ENCODE peak calls at places on chromosome 16, in four cellular contexts. T, I, R and V are unnamed samples.
A peak's percentile ranks its signal among the peaks of the same experiment; 100 is the strongest.

GRCh38 chr16:88539652-88540345 is 30.4 kb upstream of the ZC3H18 start:
- DNase-seq in T (no peak), I (no peak), R (no peak), V (no peak)

GRCh38 chr16:22266546-22266945 is 30.7 kb upstream of the POLR3E start:
- DNase-seq in T (no peak), I (no peak), R (no peak), V (no peak)

GRCh38 chr16:17299790-17300189 is 171.0 kb downstream of the XYLT1 start:
- DNase-seq in T (no peak), I (no peak), R (no peak), V (no peak)

GRCh38 chr16:88977028-88977844 is at the start of gene CBFA2T3:
- DNase-seq in T (no peak), I (no peak), R (peak; percentile 64), V (peak; percentile 70)

GRCh38 chr16:85991425-85991824 is 92.5 kb downstream of the IRF8 start:
- DNase-seq in T (no peak), I (no peak), R (no peak), V (peak; percentile 73)

GRCh38 chr16:75073551-75074414 is 42.8 kb downstream of the LDHD start:
- DNase-seq in T (no peak), I (no peak), R (no peak), V (no peak)

GRCh38 chr16:84292032-84292431 is 2.6 kb upstream of the WFDC1 start:
- DNase-seq in T (no peak), I (no peak), R (no peak), V (no peak)

GRCh38 chr16:21301168-21301894 is 23.2 kb upstream of the CRYM start:
- DNase-seq in T (peak; percentile 86), I (peak; percentile 8), R (peak; percentile 73), V (peak; percentile 97)

GRCh38 chr16:17836868-17837602 is 366.3 kb upstream of the XYLT1 start:
- DNase-seq in T (no peak), I (no peak), R (no peak), V (peak; percentile 23)

GRCh38 chr16:19179890-19180490 is 11.9 kb downstream of the SYT17 start:
- DNase-seq in T (no peak), I (no peak), R (no peak), V (peak; percentile 95)

GRCh38 chr16:12771341-12771798 is 32.3 kb downstream of the CPPED1 start:
- DNase-seq in T (no peak), I (no peak), R (no peak), V (no peak)

GRCh38 chr16:8958344-8958808 is 5.3 kb downstream of the USP7 start:
- DNase-seq in T (no peak), I (no peak), R (no peak), V (no peak)

GRCh38 chr16:30660424-30661251 is 2.4 kb downstream of the FBRS start:
- DNase-seq in T (no peak), I (peak; percentile 77), R (no peak), V (no peak)

GRCh38 chr16:79776243-79776884 is 175.8 kb upstream of the MAF start:
- DNase-seq in T (no peak), I (no peak), R (peak; percentile 83), V (peak; percentile 68)

GRCh38 chr16:21638573-21638975 is 13.8 kb downstream of the IGSF6 start:
- DNase-seq in T (no peak), I (no peak), R (no peak), V (no peak)

GRCh38 chr16:88468289-88469129 is 15.4 kb downstream of the ZFPM1 start:
- DNase-seq in T (no peak), I (no peak), R (no peak), V (no peak)

GRCh38 chr16:88376835-88377726 is 5.7 kb upstream of the ZNF469 start:
- DNase-seq in T (no peak), I (no peak), R (no peak), V (no peak)

GRCh38 chr16:31833047-31833446 is 40.6 kb upstream of the ZNF267 start:
- DNase-seq in T (no peak), I (no peak), R (no peak), V (no peak)

GRCh38 chr16:77290451-77291110 is 91.4 kb downstream of the SYCE1L start:
- DNase-seq in T (no peak), I (no peak), R (no peak), V (no peak)

GRCh38 chr16:69921125-69921524 is 30.0 kb upstream of the CLEC18A start:
- DNase-seq in T (no peak), I (no peak), R (no peak), V (no peak)

GRCh38 chr16:83513006-83513755 is 294.6 kb upstream of the HSBP1 start:
- DNase-seq in T (no peak), I (no peak), R (no peak), V (no peak)

GRCh38 chr16:80526418-80527061 is 14.3 kb upstream of the DYNLRB2 start:
- DNase-seq in T (no peak), I (peak; percentile 9), R (peak; percentile 37), V (no peak)

GRCh38 chr16:23640669-23640958 is 496 bp downstream of the PALB2 start:
- DNase-seq in T (no peak), I (no peak), R (no peak), V (no peak)

GRCh38 chr16:25110392-25110947 is 1.1 kb upstream of the LCMT1 start:
- DNase-seq in T (no peak), I (no peak), R (no peak), V (no peak)

GRCh38 chr16:3173892-3174617 is 13.9 kb upstream of the OR1F1 start:
- DNase-seq in T (no peak), I (no peak), R (no peak), V (no peak)

GRCh38 chr16:3174618-3175148 is 13.3 kb upstream of the OR1F1 start:
- DNase-seq in T (no peak), I (no peak), R (no peak), V (no peak)

GRCh38 chr16:3171855-3172593 is 16.0 kb upstream of the OR1F1 start:
- DNase-seq in T (no peak), I (no peak), R (no peak), V (no peak)

GRCh38 chr16:3171181-3171854 is 16.7 kb upstream of the OR1F1 start:
- DNase-seq in T (no peak), I (peak; percentile 55), R (no peak), V (no peak)

GRCh38 chr16:3175157-3176153 is 12.5 kb upstream of the OR1F1 start:
- DNase-seq in T (no peak), I (no peak), R (no peak), V (no peak)
- H3K4me3 ChIP-seq in T (no peak overlapping the region), I (no peak overlapping the region), R (no peak overlapping the region), V (no peak overlapping the region)

GRCh38 chr16:27234171-27234570 is 30.8 kb downstream of the KDM8 start:
- DNase-seq in T (no peak), I (no peak), R (no peak), V (no peak)

GRCh38 chr16:27235938-27236245 is 32.6 kb downstream of the KDM8 start:
- DNase-seq in T (no peak), I (no peak), R (no peak), V (no peak)

GRCh38 chr16:27233731-27234130 is 30.4 kb downstream of the KDM8 start:
- DNase-seq in T (no peak), I (no peak), R (no peak), V (no peak)

GRCh38 chr16:27235055-27235937 is 32.0 kb downstream of the KDM8 start:
- DNase-seq in T (peak; percentile 94), I (peak; percentile 97), R (peak; percentile 93), V (peak; percentile 92)

GRCh38 chr16:27234603-27235002 is 31.3 kb downstream of the KDM8 start:
- DNase-seq in T (no peak), I (no peak), R (no peak), V (no peak)
- H3K4me3 ChIP-seq in T (no peak overlapping the region), I (no peak overlapping the region), R (no peak overlapping the region), V (no peak overlapping the region)

GRCh38 chr16:15404792-15405191 is 9.2 kb downstream of the MPV17L start:
- DNase-seq in T (no peak), I (no peak), R (peak; percentile 35), V (peak; percentile 82)
- H3K4me3 ChIP-seq in T (no peak overlapping the region), I (no peak overlapping the region), R (no peak overlapping the region), V (no peak overlapping the region)

GRCh38 chr16:53132406-53132805 is 77.6 kb downstream of the CHD9 start:
- DNase-seq in T (no peak), I (no peak), R (no peak), V (no peak)
- H3K4me3 ChIP-seq in T (peak overlapping the region; percentile 91), I (no peak overlapping the region), R (no peak overlapping the region), V (no peak overlapping the region)

GRCh38 chr16:58684001-58684353 is 593 bp downstream of the SLC38A7 start:
- DNase-seq in T (no peak), I (no peak), R (no peak), V (no peak)

GRCh38 chr16:58684354-58685083 is at the start of gene SLC38A7:
- DNase-seq in T (peak; percentile 91), I (peak; percentile 41), R (peak; percentile 86), V (peak; percentile 97)

GRCh38 chr16:58679763-58680162 is 4.8 kb downstream of the SLC38A7 start:
- DNase-seq in T (no peak), I (no peak), R (no peak), V (no peak)

DNA sequence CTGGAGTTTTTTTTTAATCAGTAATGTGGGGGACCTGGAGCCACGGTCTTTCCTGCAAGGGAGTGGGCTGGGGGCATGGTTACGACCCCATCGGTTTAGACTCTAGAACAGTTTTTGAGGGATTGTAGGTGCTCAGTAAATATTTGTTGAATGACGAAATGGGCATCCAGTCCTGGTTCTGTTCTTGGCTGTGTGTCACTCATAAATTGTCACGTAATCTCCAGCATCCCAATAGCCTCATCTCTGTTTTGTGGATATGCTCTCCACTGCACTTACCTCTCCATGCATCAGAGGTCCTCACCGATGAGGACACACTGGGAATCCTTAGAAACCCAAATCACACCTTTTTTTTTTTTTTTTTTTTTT is 497 bp upstream of the SLC38A7 start:
- DNase-seq in T (no peak), I (no peak), R (no peak), V (no peak)
- H3K4me3 ChIP-seq in T (peak overlapping the region; percentile 75), I (peak overlapping the region; percentile 90), R (peak overlapping the region; percentile 69), V (no peak overlapping the region)

GRCh38 chr16:66843191-66843590 is 1.0 kb upstream of the CA7 start:
- DNase-seq in T (no peak), I (no peak), R (no peak), V (no peak)

GRCh38 chr16:66845080-66845410 is 831 bp downstream of the CA7 start:
- DNase-seq in T (peak; percentile 49), I (no peak), R (no peak), V (peak; percentile 50)

GRCh38 chr16:66844009-66844341 is 239 bp upstream of the CA7 start:
- DNase-seq in T (no peak), I (no peak), R (no peak), V (no peak)

GRCh38 chr16:66845791-66846221 is 1.6 kb downstream of the CA7 start:
- DNase-seq in T (peak; percentile 63), I (no peak), R (no peak), V (peak; percentile 78)

DNA sequence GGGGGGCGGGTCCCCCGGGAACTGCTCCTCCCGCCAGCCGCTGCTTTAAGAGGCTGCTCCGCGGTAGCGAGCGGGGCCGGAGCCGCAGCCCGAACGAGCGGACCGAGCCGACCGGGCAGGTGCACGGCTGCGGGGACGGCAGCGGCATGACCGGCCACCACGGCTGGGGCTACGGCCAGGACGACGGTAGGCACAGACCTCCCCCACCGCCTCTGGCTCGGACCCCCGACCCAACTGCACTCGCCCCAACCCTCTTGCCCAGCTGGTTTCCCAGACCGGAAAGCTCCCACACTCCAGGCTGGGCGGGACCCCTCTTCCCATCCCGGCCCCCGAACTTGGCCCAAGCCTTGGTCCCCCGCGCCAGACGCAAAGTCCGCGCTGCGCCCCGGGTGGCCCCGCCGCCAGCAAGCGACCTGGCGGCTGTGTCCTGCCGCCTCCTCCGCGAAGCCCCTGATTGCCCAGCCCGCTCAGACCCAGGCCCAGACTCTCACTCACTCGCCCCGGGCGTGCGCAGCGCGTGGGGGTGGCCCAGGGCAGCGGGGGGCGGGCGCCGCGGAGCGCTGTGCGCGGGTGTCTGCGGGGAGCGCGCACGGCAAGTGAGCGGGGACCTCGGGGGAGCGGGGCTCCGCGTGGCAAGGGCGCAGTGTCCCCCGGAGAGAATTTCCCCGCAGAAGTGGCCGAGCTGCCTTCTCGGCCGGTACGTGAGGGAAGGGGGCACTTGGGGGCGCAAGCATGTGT is at the start of gene CA7:
- DNase-seq in T (peak; percentile 74), I (no peak), R (no peak), V (peak; percentile 80)
- H3K4me3 ChIP-seq in T (peak within 1 kb of the TSS; percentile 55), I (peak within 1 kb of the TSS; percentile 35), R (peak within 1 kb of the TSS; percentile 7), V (peak within 1 kb of the TSS; percentile 26)